ENCODE peak calls at places on chromosome X, in nine cellular contexts. B, V, Q, H, I, G, W, Y and T are unnamed samples.

GRCh38 chrX:4841216-4841745 is 1127.8 kb upstream of the PRKX start:
- DNase-seq in B (no peak), V (peak; percentile 10), Q (no peak), H (no peak), I (no peak), G (no peak), W (no peak), Y (peak; percentile 12), T (no peak)

GRCh38 chrX:48465336-48465933 is 4.6 kb downstream of the SLC38A5 start:
- DNase-seq in B (no peak), V (peak; percentile 89), Q (no peak), H (no peak), I (no peak), G (peak; percentile 90), W (peak; percentile 65), Y (peak; percentile 83), T (peak; percentile 54)

GRCh38 chrX:136032370-136032769 is 47.1 kb downstream of the SLC9A6 start:
- DNase-seq in B (no peak), V (no peak), Q (peak; percentile 1), H (no peak), I (no peak), G (no peak), W (no peak), Y (no peak), T (no peak)

GRCh38 chrX:31807165-31807564 is 735.3 kb upstream of the FTHL17 start:
- DNase-seq in B (no peak), V (no peak), Q (no peak), H (no peak), I (no peak), G (no peak), W (no peak), Y (no peak), T (no peak)

GRCh38 chrX:69127466-69127865 is 37.8 kb downstream of the PJA1 start:
- DNase-seq in B (no peak), V (no peak), Q (no peak), H (no peak), I (no peak), G (no peak), W (no peak), Y (no peak), T (no peak)

GRCh38 chrX:119758682-119759332 is 419 bp downstream of the SOWAHD start:
- DNase-seq in B (no peak), V (peak; percentile 47), Q (no peak), H (peak; percentile 36), I (peak; percentile 39), G (no peak), W (no peak), Y (no peak), T (no peak)

GRCh38 chrX:133676344-133677122 is 261.2 kb upstream of the GPC4 start:
- DNase-seq in B (no peak), V (no peak), Q (no peak), H (no peak), I (no peak), G (no peak), W (no peak), Y (no peak), T (no peak)

GRCh38 chrX:71067727-71068051 is 445 bp downstream of the SNX12 start:
- DNase-seq in B (no peak), V (no peak), Q (no peak), H (no peak), I (no peak), G (no peak), W (no peak), Y (no peak), T (no peak)

GRCh38 chrX:119682019-119682989 is 10.7 kb downstream of the SEPTIN6 start:
- DNase-seq in B (no peak), V (no peak), Q (no peak), H (no peak), I (no peak), G (no peak), W (no peak), Y (no peak), T (no peak)

DNA sequence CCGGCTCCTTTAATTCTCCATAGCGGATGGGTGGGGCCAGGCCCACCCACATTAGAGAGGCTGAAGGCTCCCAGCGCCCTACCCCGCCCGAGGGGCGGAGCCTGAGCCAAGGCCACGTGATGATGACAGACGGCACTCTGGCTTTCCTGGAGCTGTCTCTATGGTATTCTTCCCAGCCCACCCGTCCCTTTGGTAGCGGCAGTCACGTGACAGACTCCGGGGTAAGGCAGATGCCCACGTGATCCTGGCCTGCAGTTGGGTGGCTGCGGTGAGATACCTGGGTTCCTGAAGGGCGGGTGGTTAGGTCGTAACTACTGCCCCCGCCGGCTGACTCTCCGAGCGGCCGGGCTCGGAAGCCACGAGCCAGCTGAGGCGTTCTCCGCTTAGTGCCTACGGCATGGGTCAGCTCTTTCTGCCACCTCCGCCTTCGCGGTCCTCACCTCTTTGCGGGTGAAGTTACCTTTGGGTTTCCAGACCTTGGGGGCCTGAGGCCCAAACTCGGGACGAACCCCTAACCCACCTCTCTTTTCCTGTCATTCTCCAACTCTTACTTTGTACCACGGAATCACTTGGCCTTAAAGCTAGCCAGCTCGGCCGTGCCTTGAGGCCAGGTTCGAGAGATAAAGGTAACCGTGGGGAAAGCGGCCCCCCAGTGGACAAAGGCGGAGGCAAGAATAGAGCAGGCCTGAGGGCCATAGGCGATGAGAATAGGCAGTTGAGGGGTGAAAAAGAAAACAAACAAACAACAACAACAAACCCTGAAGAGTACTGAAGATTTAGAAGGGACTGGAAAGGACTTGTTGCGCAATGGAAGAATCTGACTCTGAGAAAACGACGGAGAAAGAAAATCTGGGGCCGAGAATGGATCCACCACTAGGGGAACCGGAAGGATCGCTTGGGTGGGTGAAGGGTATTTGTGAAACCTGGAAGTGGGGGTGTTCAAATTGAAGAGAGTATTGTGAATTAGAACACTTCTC is at the start of gene RRAGB:
- DNase-seq in B (peak; percentile 95), V (peak; percentile 96), Q (peak; percentile 84), H (peak; percentile 92), I (peak; percentile 83), G (peak; percentile 91), W (peak; percentile 79), Y (peak; percentile 95), T (peak; percentile 73)
- TF ChIP-seq CTCF in B (peak; percentile 27), V (peak; percentile 58), Q (peak; percentile 54), H (peak; percentile 43), I (peak; percentile 39), G (peak; percentile 76), W (peak; percentile 56), Y (peak; percentile 58), T (peak; percentile 43)

GRCh38 chrX:93422693-93423092 is 250.7 kb downstream of the NAP1L3 start:
- DNase-seq in B (no peak), V (no peak), Q (peak; percentile 3), H (peak; percentile 70), I (peak; percentile 30), G (no peak), W (no peak), Y (no peak), T (no peak)
- TF ChIP-seq CTCF in B (no peak), V (no peak), Q (no peak), H (peak; percentile 69), I (peak; percentile 76), G (peak; percentile 45), W (peak; percentile 24), Y (peak; percentile 30), T (peak; percentile 49)

GRCh38 chrX:9573282-9574106 is 108.6 kb downstream of the TBL1X start:
- DNase-seq in B (no peak), V (no peak), Q (no peak), H (peak; percentile 38), I (no peak), G (no peak), W (no peak), Y (no peak), T (no peak)

GRCh38 chrX:9577555-9577954 is 112.7 kb downstream of the TBL1X start:
- DNase-seq in B (no peak), V (no peak), Q (no peak), H (no peak), I (no peak), G (no peak), W (no peak), Y (no peak), T (no peak)

GRCh38 chrX:9578083-9578779 is 113.4 kb downstream of the TBL1X start:
- DNase-seq in B (no peak), V (no peak), Q (no peak), H (no peak), I (no peak), G (no peak), W (no peak), Y (no peak), T (no peak)

GRCh38 chrX:9581771-9582396 is 117.0 kb downstream of the TBL1X start:
- DNase-seq in B (no peak), V (peak; percentile 15), Q (no peak), H (no peak), I (no peak), G (no peak), W (no peak), Y (no peak), T (no peak)

GRCh38 chrX:9576059-9576458 is 111.2 kb downstream of the TBL1X start:
- DNase-seq in B (no peak), V (no peak), Q (no peak), H (no peak), I (no peak), G (no peak), W (no peak), Y (no peak), T (no peak)
- TF ChIP-seq CTCF in B (no peak), V (no peak), Q (no peak), H (no peak), I (no peak), G (no peak), W (no peak), Y (no peak), T (no peak)

GRCh38 chrX:139936259-139936658 is 3.4 kb upstream of the ATP11C start:
- DNase-seq in B (no peak), V (no peak), Q (no peak), H (peak; percentile 38), I (no peak), G (no peak), W (no peak), Y (no peak), T (no peak)
- TF ChIP-seq CTCF in B (no peak), V (no peak), Q (no peak), H (no peak), I (no peak), G (peak; percentile 28), W (no peak), Y (no peak), T (no peak)

GRCh38 chrX:8194216-8194615 is 23.1 kb upstream of the VCX2 start:
- DNase-seq in B (no peak), V (no peak), Q (no peak), H (no peak), I (no peak), G (no peak), W (no peak), Y (no peak), T (no peak)
- TF ChIP-seq CTCF in B (no peak), V (no peak), Q (no peak), H (no peak), I (no peak), G (no peak), W (no peak), Y (no peak), T (no peak)